ENCODE peak calls at places on chromosome 9, in nine cellular contexts. U is aorta; F is CD8-positive, alpha-beta T cell; S is stomach; C is IMR-90; Q is PC-9; I is neural progenitor cell; R is OCI-LY7; A is fibroblast of lung. W is an unnamed sample.

GRCh38 chr9:32811251-32811650 is 27.9 kb downstream of the TMEM215 start:
- DNase-seq in C (no peak), A (no peak), S (no peak), R (no peak), Q (no peak), I (no peak), F (no peak), U (no peak), W (no peak)

GRCh38 chr9:92947268-92948031 is at the start of gene FGD3:
- DNase-seq in Q (peak), F (peak), I (peak), A (peak), U (peak), R (no peak), S (peak), C (no peak), W (no peak)

GRCh38 chr9:136975624-136976023 is 1.7 kb upstream of the PTGDS start:
- DNase-seq in F (no peak), R (peak), A (no peak), Q (no peak), S (no peak), U (no peak), C (no peak), I (peak), W (no peak)

GRCh38 chr9:33315371-33315770 is 25.1 kb downstream of the NFX1 start:
- DNase-seq in C (no peak), S (no peak), Q (no peak), U (no peak), F (no peak), A (no peak), I (no peak), R (no peak), W (no peak)

GRCh38 chr9:101465330-101465915 is 29.8 kb upstream of the ALDOB start:
- DNase-seq in C (peak), A (peak), U (no peak), I (peak), Q (no peak), F (no peak), R (peak), S (peak), W (peak)

GRCh38 chr9:94081435-94081834 is 2.8 kb upstream of the PTPDC1 start:
- DNase-seq in A (no peak), Q (no peak), I (no peak), C (no peak), F (no peak), S (no peak), R (no peak), U (no peak), W (no peak)

GRCh38 chr9:7536310-7536939 is 263.2 kb downstream of the DMAC1 start:
- DNase-seq in C (peak), A (peak), F (no peak), U (peak), R (peak), I (peak), Q (peak), S (peak), W (peak)

GRCh38 chr9:104068546-104068945 is 25.6 kb upstream of the SMC2 start:
- DNase-seq in A (peak), C (peak), I (no peak), S (no peak), R (no peak), F (no peak), Q (no peak), U (no peak), W (peak)

GRCh38 chr9:35481347-35481975 is 8.4 kb upstream of the RUSC2 start:
- DNase-seq in I (peak), A (peak), F (no peak), Q (peak), R (peak), U (no peak), C (peak), S (peak), W (peak)

GRCh38 chr9:89021154-89021803 is 30.0 kb downstream of the S1PR3 start:
- DNase-seq in I (no peak), A (peak), F (no peak), Q (peak), U (no peak), C (peak), S (peak), R (no peak), W (peak)

GRCh38 chr9:6929428-6929827 is 171.7 kb downstream of the KDM4C start:
- DNase-seq in I (no peak), A (no peak), F (no peak), S (no peak), U (no peak), C (no peak), R (no peak), Q (no peak), W (no peak)

GRCh38 chr9:125233678-125234077 is 7.5 kb downstream of the HSPA5 start:
- DNase-seq in R (no peak), U (no peak), C (peak), S (no peak), Q (no peak), A (peak), I (no peak), F (no peak), W (peak)

GRCh38 chr9:129464972-129465833 is 155.7 kb downstream of the C9orf50 start:
- DNase-seq in R (no peak), Q (no peak), U (no peak), I (no peak), S (no peak), F (no peak), C (peak), A (peak), W (peak)

GRCh38 chr9:8346291-8346690 is 546.7 kb upstream of the DMAC1 start:
- DNase-seq in I (no peak), S (no peak), Q (no peak), A (peak), U (no peak), C (peak), R (no peak), F (no peak), W (peak)

GRCh38 chr9:26243722-26244121 is 565.5 kb upstream of the TUSC1 start:
- DNase-seq in S (no peak), I (no peak), U (no peak), Q (no peak), F (no peak), A (peak), R (no peak), C (peak), W (peak)

GRCh38 chr9:96015876-96016686 is 140.6 kb downstream of the ERCC6L2 start:
- DNase-seq in C (peak), Q (no peak), U (no peak), I (no peak), S (no peak), A (peak), R (no peak), F (no peak), W (no peak)

GRCh38 chr9:121929893-121930875 is 162.9 kb downstream of the TTLL11 start:
- DNase-seq in C (no peak), Q (no peak), S (no peak), U (no peak), R (no peak), A (no peak), I (peak), F (no peak), W (no peak)

GRCh38 chr9:3863114-3863528 is 337.3 kb upstream of the RFX3 start:
- DNase-seq in Q (peak), I (no peak), C (peak), A (peak), F (no peak), R (no peak), S (no peak), U (no peak), W (peak)
- H3K4me3 ChIP-seq in Q (peak), I (no peak), C (no peak), A (no peak), F (no peak), R (no peak), S (no peak), U (no peak), W (no peak)

GRCh38 chr9:16708638-16709435 is 161.6 kb downstream of the BNC2 start:
- DNase-seq in S (no peak), A (peak), U (no peak), C (peak), R (no peak), I (peak), Q (no peak), F (no peak), W (no peak)

GRCh38 chr9:16704096-16704488 is 166.4 kb downstream of the BNC2 start:
- DNase-seq in R (no peak), F (no peak), U (no peak), I (no peak), C (no peak), S (no peak), Q (no peak), A (no peak), W (no peak)

GRCh38 chr9:16701347-16701746 is 169.1 kb downstream of the BNC2 start:
- DNase-seq in R (no peak), C (no peak), A (no peak), U (no peak), Q (no peak), F (no peak), I (no peak), S (no peak), W (no peak)

GRCh38 chr9:16705121-16705604 is 165.3 kb downstream of the BNC2 start:
- DNase-seq in Q (peak), U (peak), I (peak), F (no peak), C (peak), A (peak), S (peak), R (no peak), W (peak)

GRCh38 chr9:16704489-16705111 is 165.9 kb downstream of the BNC2 start:
- DNase-seq in I (peak), S (no peak), R (no peak), C (peak), A (no peak), F (no peak), Q (peak), U (peak), W (peak)
- H3K4me3 ChIP-seq in I (peak), S (peak), R (no peak), C (peak), A (peak), F (no peak), Q (peak), U (peak), W (peak)

DNA sequence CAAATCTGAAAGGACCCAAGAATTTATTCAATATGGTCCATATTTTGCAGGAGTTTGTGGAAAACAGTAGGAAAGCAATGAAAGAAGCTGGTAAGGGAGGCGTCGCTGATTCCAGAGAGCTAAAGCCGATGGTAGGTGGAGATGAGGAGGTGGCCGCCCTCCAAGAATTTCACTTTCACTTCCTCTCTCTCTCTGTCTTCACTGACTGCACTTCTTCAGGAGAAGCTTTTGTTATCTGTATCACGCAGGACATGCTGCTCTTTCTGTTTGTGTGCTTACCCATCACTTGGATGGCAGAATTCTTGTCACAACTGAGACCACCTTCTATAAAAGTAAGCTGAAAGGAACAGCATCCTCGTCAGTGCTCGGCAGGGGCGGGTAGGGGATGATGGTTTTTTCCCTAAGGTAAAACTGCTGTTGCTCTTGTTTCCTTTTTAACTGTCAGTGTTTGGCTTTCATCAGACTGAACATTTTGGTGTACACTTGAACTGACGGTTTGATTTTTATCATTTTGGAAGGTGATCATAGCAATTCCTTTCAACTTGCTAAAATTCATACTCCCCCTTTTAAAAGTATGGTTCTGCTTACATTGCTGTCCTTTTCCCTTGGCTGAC is 62.4 kb upstream of the FSD1L start:
- DNase-seq in I (no peak), Q (no peak), R (peak), A (peak), F (peak), S (no peak), U (no peak), C (no peak), W (peak)
- H3K4me3 ChIP-seq in I (no peak), Q (no peak), R (peak), A (no peak), F (peak), S (no peak), U (no peak), C (no peak), W (peak)

DNA sequence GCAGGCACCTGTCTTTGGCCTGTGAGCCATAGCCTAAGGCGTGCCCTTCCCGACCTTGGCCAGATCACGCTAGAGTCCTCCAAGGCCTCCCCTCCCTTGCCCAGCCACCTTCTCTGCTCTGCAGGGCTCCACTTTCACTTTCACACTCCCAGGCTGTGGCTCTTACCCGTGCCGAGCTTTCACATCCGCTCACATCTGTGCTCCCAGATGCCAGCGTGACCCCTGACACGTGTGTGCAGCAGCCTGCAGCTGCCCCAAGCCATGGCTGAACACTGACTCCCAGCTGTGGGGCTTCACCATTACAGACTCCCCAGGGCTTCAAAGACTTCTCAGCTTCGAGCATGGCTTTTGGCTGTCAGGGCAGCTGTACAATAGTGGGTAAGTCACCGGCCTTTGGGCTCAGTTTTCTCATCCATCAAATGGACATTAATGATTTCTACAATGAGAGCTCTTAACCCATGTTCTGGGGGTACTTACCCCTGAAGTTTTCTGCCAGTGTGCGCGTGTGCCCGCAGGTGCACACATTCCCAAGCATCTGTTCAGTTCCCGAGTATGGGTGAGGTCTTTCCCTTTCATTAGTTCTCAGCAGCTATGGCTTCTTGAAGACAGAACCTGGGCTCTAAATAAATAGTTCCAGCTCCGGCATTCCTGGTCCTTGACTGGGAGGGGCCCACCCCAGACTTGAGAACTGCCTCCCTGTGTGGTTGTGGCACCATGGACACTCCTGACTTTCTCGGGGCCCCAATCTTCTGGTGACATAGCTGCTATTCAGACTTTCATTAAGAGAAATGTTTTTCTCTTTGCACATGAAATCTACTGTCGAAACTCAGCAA is 118.6 kb downstream of the RGS3 start:
- DNase-seq in S (peak), A (no peak), U (peak), I (no peak), F (peak), R (peak), Q (peak), C (peak), W (peak)
- H3K4me3 ChIP-seq in S (peak), A (no peak), U (no peak), I (no peak), F (peak), R (peak), Q (no peak), C (no peak), W (no peak)

DNA sequence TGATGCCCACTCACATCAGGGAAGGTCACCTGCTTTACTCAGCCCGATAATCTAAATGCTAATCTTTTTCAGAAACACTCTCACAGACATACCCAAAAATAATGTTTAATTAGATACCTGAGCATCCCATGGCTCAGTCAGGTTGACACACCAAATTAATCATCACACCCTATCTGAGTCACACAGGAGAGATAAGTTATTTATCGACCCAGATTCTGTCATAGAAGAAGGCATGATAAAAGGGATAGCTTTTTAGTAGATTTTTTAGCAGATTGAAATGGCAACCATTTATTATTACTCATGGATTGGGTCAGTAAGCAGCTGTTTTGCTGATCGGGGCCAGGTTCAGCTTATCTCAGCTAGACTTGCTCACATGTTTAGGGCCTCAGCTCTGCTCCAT is 97.8 kb upstream of the TYRP1 start:
- DNase-seq in C (no peak), A (no peak), I (no peak), F (no peak), R (no peak), U (no peak), S (no peak), Q (no peak), W (no peak)
- H3K4me3 ChIP-seq in C (no peak), A (no peak), I (no peak), F (no peak), R (no peak), U (no peak), S (no peak), Q (no peak), W (no peak)